ENCODE peak calls at places on chromosome 1, in four cellular contexts. O is K562, H is SK-N-SH, T is A549. Z is an unnamed sample.

GRCh38 chr1:24717867-24718650 is 27.2 kb upstream of the CLIC4 start:
- DNase-seq in H (no peak), O (no peak), T (no peak), Z (no peak)

GRCh38 chr1:239711768-239712167 is 325.4 kb downstream of the CHRM3 start:
- DNase-seq in H (no peak), O (no peak), T (no peak), Z (no peak)

GRCh38 chr1:69511426-69512192 is 56.1 kb upstream of the LRRC7 start:
- DNase-seq in T (no peak), O (no peak), H (no peak), Z (no peak)

GRCh38 chr1:43135857-43136781 is 36.0 kb downstream of the EBNA1BP2 start:
- DNase-seq in H (no peak), T (no peak), O (no peak), Z (no peak)

GRCh38 chr1:112998592-112999235 is 42.7 kb upstream of the SLC16A1 start:
- DNase-seq in O (peak; percentile 38), T (peak; percentile 14), H (peak; percentile 21), Z (no peak)

GRCh38 chr1:174659823-174660222 is 212.1 kb downstream of the GPR52 start:
- DNase-seq in O (no peak), H (no peak), T (no peak), Z (no peak)

GRCh38 chr1:48003741-48004503 is 6.7 kb upstream of the TRABD2B start:
- DNase-seq in H (no peak), O (no peak), T (no peak), Z (peak; percentile 56)

GRCh38 chr1:188652678-188653077 is 1823.9 kb downstream of the PLA2G4A start:
- DNase-seq in O (no peak), H (peak; percentile 31), T (no peak), Z (no peak)

GRCh38 chr1:147717706-147718097 is 42.7 kb downstream of the GJA5 start:
- DNase-seq in T (no peak), O (no peak), H (no peak), Z (peak; percentile 49)

GRCh38 chr1:230825061-230825803 is 43.1 kb downstream of the C1orf198 start:
- DNase-seq in H (peak; percentile 43), O (no peak), T (peak; percentile 33), Z (no peak)

GRCh38 chr1:222048030-222048632 is 306.2 kb upstream of the DUSP10 start:
- DNase-seq in H (peak; percentile 39), O (no peak), T (no peak), Z (no peak)

GRCh38 chr1:224632381-224632871 is 16.3 kb downstream of the CNIH3 start:
- DNase-seq in O (no peak), T (no peak), H (no peak), Z (no peak)

GRCh38 chr1:167158813-167159275 is 61.8 kb upstream of the POU2F1 start:
- DNase-seq in O (no peak), T (no peak), H (no peak), Z (no peak)

GRCh38 chr1:231724876-231725647 is 98.5 kb downstream of the DISC1 start:
- DNase-seq in O (peak; percentile 83), H (peak; percentile 45), T (peak; percentile 79), Z (no peak)

GRCh38 chr1:106699436-106699835 is 357.0 kb upstream of the PRMT6 start:
- DNase-seq in T (no peak), O (no peak), H (no peak), Z (no peak)

GRCh38 chr1:227749916-227750710 is 14.9 kb downstream of the SNAP47 start:
- DNase-seq in H (no peak), O (no peak), T (no peak), Z (no peak)

GRCh38 chr1:91712981-91713841 is 172.7 kb downstream of the TGFBR3 start:
- DNase-seq in T (no peak), O (peak; percentile 63), H (no peak), Z (peak; percentile 37)

GRCh38 chr1:20476260-20477038 is 9.6 kb downstream of the CAMK2N1 start:
- DNase-seq in H (peak; percentile 92), O (peak; percentile 75), T (peak; percentile 91), Z (peak; percentile 96)

GRCh38 chr1:67162954-67163353 is 3.3 kb upstream of the IL23R start:
- DNase-seq in O (no peak), H (no peak), T (peak; percentile 37), Z (no peak)

GRCh38 chr1:178493301-178493741 is 3.4 kb downstream of the CLEC20A start:
- DNase-seq in H (no peak), O (no peak), T (no peak), Z (no peak)

GRCh38 chr1:116433283-116434257 is 60.5 kb downstream of the ATP1A1 start:
- DNase-seq in H (no peak), O (peak; percentile 66), T (no peak), Z (peak; percentile 60)

GRCh38 chr1:19140465-19140864 is 69.6 kb downstream of the UBR4 start:
- DNase-seq in T (no peak), H (no peak), O (no peak), Z (peak; percentile 63)

GRCh38 chr1:193458628-193459027 is 272.2 kb upstream of the B3GALT2 start:
- DNase-seq in H (no peak), T (no peak), O (no peak), Z (no peak)

GRCh38 chr1:234515411-234515810 is 36.4 kb upstream of the TARBP1 start:
- DNase-seq in T (peak; percentile 37), H (no peak), O (no peak), Z (no peak)

GRCh38 chr1:27567183-27567526 is 36.8 kb downstream of the AHDC1 start:
- DNase-seq in T (no peak), H (no peak), O (no peak), Z (no peak)

GRCh38 chr1:183025782-183026774 is 2.9 kb downstream of the LAMC1 start:
- DNase-seq in T (no peak), O (no peak), H (no peak), Z (no peak)
- TF ChIP-seq EP300 in T (no peak), O (no peak), H (no peak), Z (no peak)

GRCh38 chr1:164863056-164863455 is 304.1 kb downstream of the PBX1 start:
- DNase-seq in O (no peak), H (no peak), T (no peak), Z (no peak)
- H3K4me1 ChIP-seq in O (no peaks in the 10 kb centered on the region), H (no peaks in the 10 kb centered on the region), T (no peaks in the 10 kb centered on the region), Z (no peaks in the 10 kb centered on the region)

DNA sequence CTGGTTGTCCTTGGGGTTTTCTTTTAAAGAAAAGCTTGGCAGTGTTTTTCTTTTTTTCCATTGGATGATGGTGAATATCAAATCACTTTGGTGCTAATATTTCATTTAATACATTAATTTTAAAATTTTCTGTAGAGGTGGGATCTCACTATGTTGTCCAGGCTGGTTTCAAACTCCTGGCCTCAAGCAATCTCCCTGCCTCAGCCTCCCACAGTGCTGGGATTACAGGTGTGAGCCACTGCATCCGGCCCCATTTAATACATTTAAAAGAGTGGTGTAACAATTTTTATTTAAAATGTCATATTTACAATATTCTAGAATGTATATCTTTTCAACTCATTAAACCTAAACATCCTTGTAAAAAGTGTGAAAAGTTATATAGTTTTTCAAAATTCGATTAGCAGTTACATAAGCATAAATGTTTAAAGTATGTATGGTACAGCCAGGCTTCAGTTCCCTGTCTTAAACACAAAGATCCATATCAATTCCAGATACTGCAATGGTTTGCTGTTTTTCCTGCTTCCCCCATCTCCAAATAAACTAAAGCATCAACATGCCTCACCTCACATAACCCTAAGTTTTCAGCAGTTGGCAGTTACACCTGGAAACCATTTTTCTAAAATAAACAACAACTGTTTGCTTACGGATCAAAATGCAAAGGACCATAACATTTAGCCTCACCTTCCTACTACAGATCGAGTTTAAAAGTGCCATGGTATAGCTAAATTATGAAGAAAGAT is 8.9 kb upstream of the LGALS8 start:
- DNase-seq in T (peak; percentile 26), H (no peak), O (no peak), Z (no peak)
- TF ChIP-seq EP300 in T (no peak), H (no peak), O (no peak), Z (no peak)

GRCh38 chr1:81510701-81511100 is 290.0 kb upstream of the ADGRL2 start:
- DNase-seq in T (no peak), H (no peak), O (no peak), Z (no peak)
- H3K4me1 ChIP-seq in T (no peaks in the 10 kb centered on the region), H (no peaks in the 10 kb centered on the region), O (no peaks in the 10 kb centered on the region), Z (no peaks in the 10 kb centered on the region)

GRCh38 chr1:8879348-8880067 is 1.0 kb upstream of the ENO1 start:
- DNase-seq in T (no peak), H (no peak), O (no peak), Z (no peak)
- TF ChIP-seq EP300 in T (no peak), H (no peak), O (peak; percentile 26), Z (no peak)

GRCh38 chr1:162856260-162856659 is 4.7 kb downstream of the CCDC190 start:
- DNase-seq in O (no peak), T (no peak), H (no peak), Z (no peak)

GRCh38 chr1:162857850-162858249 is 3.1 kb downstream of the CCDC190 start:
- DNase-seq in H (no peak), O (no peak), T (no peak), Z (no peak)

GRCh38 chr1:162855461-162856150 is 5.4 kb downstream of the CCDC190 start:
- DNase-seq in O (no peak), H (no peak), T (no peak), Z (no peak)

GRCh38 chr1:162859210-162859609 is 1.8 kb downstream of the CCDC190 start:
- DNase-seq in T (no peak), O (no peak), H (no peak), Z (no peak)

GRCh38 chr1:162861101-162861500 is at the start of gene CCDC190:
- DNase-seq in T (no peak), H (no peak), O (no peak), Z (no peak)
- H3K4me1 ChIP-seq in T (no peaks in the 10 kb centered on the region), H (peaks cover 31% of the 10 kb centered on the region), O (no peaks in the 10 kb centered on the region), Z (no peaks in the 10 kb centered on the region)

GRCh38 chr1:229230136-229230892 is 40.6 kb upstream of the RAB4A start:
- DNase-seq in O (peak; percentile 26), T (no peak), H (no peak), Z (no peak)
- TF ChIP-seq EP300 in O (no peak), T (no peak), H (no peak), Z (no peak)

DNA sequence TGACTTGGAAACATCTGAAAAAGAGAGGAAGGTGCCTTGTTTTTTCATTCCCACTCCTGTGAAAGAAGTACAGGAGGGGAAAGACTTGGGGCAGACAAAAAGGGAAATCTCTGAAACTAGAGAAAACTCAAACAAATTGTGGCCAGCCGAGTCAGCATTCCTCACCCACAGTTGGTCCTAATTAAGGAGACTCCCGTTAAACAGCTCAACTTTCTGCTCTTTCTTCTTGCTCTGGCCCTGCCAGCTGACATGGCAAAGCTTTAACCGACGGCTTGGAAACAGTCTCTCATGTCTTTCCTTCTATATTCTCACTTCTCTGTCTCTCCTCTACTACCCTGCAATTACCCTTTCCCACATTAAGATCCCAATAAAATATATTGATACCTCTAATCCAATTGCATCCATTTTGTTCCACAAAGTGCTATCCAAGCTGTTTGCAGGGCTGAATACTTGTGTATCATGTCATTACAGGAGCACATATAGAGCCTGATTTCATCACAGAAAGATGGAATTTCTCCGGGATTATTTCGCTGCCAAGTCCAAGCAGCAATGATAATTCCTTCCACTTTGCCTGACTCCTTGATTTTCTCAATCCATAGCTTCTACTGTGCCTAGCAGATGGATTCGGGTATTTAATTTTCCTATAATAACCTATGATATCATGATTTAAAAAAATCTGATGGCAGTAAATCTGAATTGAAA is 65.4 kb upstream of the IPO9 start:
- DNase-seq in O (no peak), T (no peak), H (no peak), Z (no peak)
- H3K4me1 ChIP-seq in O (no peaks in the 10 kb centered on the region), T (peaks cover 18% of the 10 kb centered on the region), H (peaks cover 68% of the 10 kb centered on the region), Z (peaks cover 5% of the 10 kb centered on the region)

Z was measured in transverse colon.